ENCODE peak calls at places on chromosomes 13 and 19, in eight cellular contexts. J is naive thymus-derived CD4-positive, alpha-beta T cell; D is T-cell; F is psoas muscle; B is left lung; Z is naive thymus-derived CD8-positive, alpha-beta T cell; S is pancreas; T is Right ventricle myocardium inferior. U is an unnamed sample.

GRCh38 chr13:75870397-75870801 is 234.3 kb downstream of the LMO7 start:
- ATAC-seq in S (no peak), D (peak; percentile 50), J (peak; percentile 75), T (no peak), F (peak; percentile 56), Z (peak; percentile 39), B (peak; percentile 77), U (no peak)

GRCh38 chr19:56088454-56089215 is 32.5 kb downstream of the ZNF787 start:
- ATAC-seq in D (no peak), Z (no peak), J (no peak), S (no peak), F (no peak), T (no peak), B (no peak), U (no peak)

GRCh38 chr19:50383852-50384684 is at the start of gene POLD1:
- ATAC-seq in F (peak; percentile 97), T (peak; percentile 97), Z (peak; percentile 87), S (peak; percentile 91), J (peak; percentile 96), B (peak; percentile 94), D (peak; percentile 90), U (peak; percentile 87)

GRCh38 chr19:825897-826640 is 1.6 kb upstream of the AZU1 start:
- ATAC-seq in B (no peak), S (no peak), Z (no peak), D (no peak), J (no peak), T (no peak), F (no peak), U (no peak)

GRCh38 chr19:3392480-3392879 is 26.1 kb downstream of the NFIC start:
- ATAC-seq in Z (no peak), D (no peak), T (no peak), B (no peak), J (no peak), S (no peak), F (no peak), U (no peak)

GRCh38 chr13:98141509-98141908 is 1.4 kb upstream of the FARP1 start:
- ATAC-seq in F (no peak), D (no peak), B (no peak), T (no peak), Z (no peak), S (no peak), J (no peak), U (no peak)

GRCh38 chr19:5693195-5694166 is 3.4 kb downstream of the RPL36 start:
- ATAC-seq in D (no peak), Z (no peak), S (no peak), B (no peak), T (no peak), F (no peak), J (no peak), U (no peak)

GRCh38 chr19:51321799-51322198 is 10.4 kb downstream of the IGLON5 start:
- ATAC-seq in T (no peak), J (no peak), D (no peak), S (no peak), B (no peak), Z (no peak), F (no peak), U (no peak)

GRCh38 chr19:15252398-15253018 is 20.3 kb upstream of the EPHX3 start:
- ATAC-seq in T (no peak), S (no peak), B (no peak), Z (no peak), J (no peak), F (peak; percentile 7), D (no peak), U (no peak)

GRCh38 chr13:26965976-26966375 is 205.4 kb upstream of the GPR12 start:
- ATAC-seq in F (no peak), J (no peak), T (peak; percentile 63), S (no peak), Z (no peak), B (no peak), D (no peak), U (no peak)

GRCh38 chr19:7516281-7516862 is 469 bp downstream of the ZNF358 start:
- ATAC-seq in B (no peak), F (no peak), D (no peak), Z (no peak), T (no peak), J (no peak), S (no peak), U (no peak)

GRCh38 chr13:30915691-30916541 is 9.8 kb downstream of the MEDAG start:
- ATAC-seq in Z (no peak), T (no peak), S (no peak), J (no peak), F (no peak), B (no peak), D (no peak), U (no peak)

GRCh38 chr19:4206818-4207484 is 22.4 kb upstream of the EBI3 start:
- ATAC-seq in B (no peak), T (no peak), S (no peak), D (no peak), Z (no peak), J (no peak), F (no peak), U (no peak)

GRCh38 chr19:41298327-41298964 is 11.5 kb upstream of the CCDC97 start:
- ATAC-seq in Z (peak; percentile 42), B (peak; percentile 80), D (peak; percentile 16), S (no peak), F (peak; percentile 31), T (peak; percentile 83), J (peak; percentile 63), U (peak; percentile 10)